ENCODE peak calls at places on chromosomes 7 and 10, in five cellular contexts. E, G, V, Q and H are unnamed samples. For H3K9me3, the result is how much of the 10 kb centered on the place peaks cover.

GRCh38 chr7:73976761-73977625 is 51.0 kb upstream of the ELN start:
- DNase-seq in E (no peak), G (no peak), V (peak), Q (peak), H (no peak)

GRCh38 chr10:31263903-31264302 is 55.1 kb upstream of the ZEB1 start:
- DNase-seq in E (no peak), G (no peak), V (no peak), Q (no peak), H (no peak)

GRCh38 chr7:53350241-53350640 is 314.8 kb downstream of the POM121L12 start:
- DNase-seq in E (peak), G (no peak), V (no peak), Q (peak), H (no peak)

GRCh38 chr10:93435061-93435491 is 47.1 kb downstream of the MYOF start:
- DNase-seq in E (no peak), G (no peak), V (peak), Q (no peak), H (no peak)

GRCh38 chr10:33498354-33498753 is 163.9 kb upstream of the NRP1 start:
- DNase-seq in E (no peak), G (no peak), V (no peak), Q (no peak), H (no peak)

GRCh38 chr7:43482679-43483252 is 100.1 kb upstream of the STK17A start:
- DNase-seq in E (no peak), G (no peak), V (no peak), Q (no peak), H (no peak)

GRCh38 chr7:55108818-55109217 is 90.0 kb downstream of the EGFR start:
- DNase-seq in E (no peak), G (no peak), V (no peak), Q (no peak), H (peak)

GRCh38 chr10:28211759-28212158 is 91.1 kb downstream of the MPP7 start:
- DNase-seq in E (no peak), G (no peak), V (no peak), Q (no peak), H (no peak)

GRCh38 chr10:24237801-24238390 is 29.0 kb downstream of the KIAA1217 start:
- DNase-seq in E (no peak), G (no peak), V (no peak), Q (no peak), H (peak)
- H3K27ac ChIP-seq in E (no peak), G (no peak), V (peak), Q (no peak), H (no peak)

GRCh38 chr10:90440870-90441269 is 417.0 kb downstream of the HTR7 start:
- DNase-seq in E (no peak), G (no peak), V (no peak), Q (no peak), H (no peak)

GRCh38 chr10:90447836-90448235 is 410.0 kb downstream of the HTR7 start:
- DNase-seq in E (no peak), G (no peak), V (no peak), Q (no peak), H (no peak)

GRCh38 chr10:90437452-90437851 is 420.4 kb downstream of the HTR7 start:
- DNase-seq in E (no peak), G (no peak), V (no peak), Q (no peak), H (no peak)

GRCh38 chr10:90443342-90443741 is 414.5 kb downstream of the HTR7 start:
- DNase-seq in E (no peak), G (no peak), V (no peak), Q (no peak), H (no peak)
- H3K9me3 ChIP-seq in E (under half), G (under half), V (under half), Q (under half), H (under half)

DNA sequence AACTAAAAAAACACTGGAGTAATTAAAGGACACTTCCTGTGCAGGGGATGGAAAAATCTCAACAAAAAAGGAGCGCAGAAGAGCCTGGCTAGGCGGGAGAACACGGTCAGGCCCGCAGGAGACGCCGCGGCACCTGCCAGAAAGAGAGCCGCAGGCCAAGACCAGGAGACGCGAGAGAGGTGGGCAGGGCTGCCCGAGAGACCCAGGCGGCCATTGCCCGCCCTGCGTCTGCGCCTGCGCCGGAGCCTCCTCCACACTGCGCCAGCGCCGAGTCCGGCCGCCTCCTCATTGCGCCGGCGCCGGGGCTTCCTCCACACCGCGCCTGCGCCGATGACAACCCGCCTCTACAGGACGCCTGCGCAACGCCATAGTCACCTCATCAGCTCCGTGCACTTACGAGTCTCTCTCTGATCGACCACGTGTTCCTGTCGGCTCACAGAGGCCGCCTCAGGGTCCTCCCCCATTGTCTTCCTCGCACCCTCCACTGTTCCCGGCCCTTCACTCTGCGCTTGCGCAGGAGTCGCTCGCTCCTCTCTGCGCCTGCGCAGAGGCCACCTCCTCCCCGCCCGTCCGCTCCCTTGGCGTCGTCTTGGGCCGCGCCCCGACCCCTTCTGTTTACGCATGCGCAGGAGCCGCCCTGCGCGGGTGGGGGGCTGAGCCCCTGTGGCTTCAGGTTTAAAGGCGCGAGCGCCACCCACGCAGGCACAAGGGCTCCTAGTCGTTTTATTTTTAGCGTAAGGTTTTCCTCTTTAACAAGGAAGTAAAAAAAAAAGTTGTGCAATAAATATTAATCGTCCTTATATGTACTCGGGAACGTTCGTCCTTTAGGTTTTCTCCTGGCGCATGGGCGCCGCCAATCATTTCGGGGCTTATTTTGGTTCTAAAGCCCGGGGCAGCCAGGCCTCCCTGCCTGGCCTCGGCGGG is 43.2 kb upstream of the FAM20C start:
- DNase-seq in E (peak), G (peak), V (peak), Q (peak), H (peak)
- TF ChIP-seq POLR2A in E (peak), G (peak), V (no peak), Q (peak), H (peak)

GRCh38 chr10:29479081-29479917 is 155.5 kb downstream of the SVIL start:
- DNase-seq in E (no peak), G (no peak), V (no peak), Q (no peak), H (no peak)
- H3K27ac ChIP-seq in E (peak), G (no peak), V (no peak), Q (no peak), H (no peak)

GRCh38 chr7:157532068-157532467 is 195.3 kb downstream of the DNAJB6 start:
- DNase-seq in E (no peak), G (no peak), V (no peak), Q (no peak), H (no peak)

GRCh38 chr7:157527686-157528085 is 190.9 kb downstream of the DNAJB6 start:
- DNase-seq in E (no peak), G (no peak), V (no peak), Q (no peak), H (peak)

GRCh38 chr7:157528785-157529341 is 192.1 kb downstream of the DNAJB6 start:
- DNase-seq in E (no peak), G (no peak), V (no peak), Q (no peak), H (peak)

GRCh38 chr7:157527235-157527634 is 190.4 kb downstream of the DNAJB6 start:
- DNase-seq in E (no peak), G (no peak), V (no peak), Q (no peak), H (no peak)

GRCh38 chr7:157529768-157530560 is 193.2 kb downstream of the DNAJB6 start:
- DNase-seq in E (no peak), G (no peak), V (peak), Q (no peak), H (no peak)
- H3K9me3 ChIP-seq in E (under half), G (under half), V (under half), Q (under half), H (under half)

DNA sequence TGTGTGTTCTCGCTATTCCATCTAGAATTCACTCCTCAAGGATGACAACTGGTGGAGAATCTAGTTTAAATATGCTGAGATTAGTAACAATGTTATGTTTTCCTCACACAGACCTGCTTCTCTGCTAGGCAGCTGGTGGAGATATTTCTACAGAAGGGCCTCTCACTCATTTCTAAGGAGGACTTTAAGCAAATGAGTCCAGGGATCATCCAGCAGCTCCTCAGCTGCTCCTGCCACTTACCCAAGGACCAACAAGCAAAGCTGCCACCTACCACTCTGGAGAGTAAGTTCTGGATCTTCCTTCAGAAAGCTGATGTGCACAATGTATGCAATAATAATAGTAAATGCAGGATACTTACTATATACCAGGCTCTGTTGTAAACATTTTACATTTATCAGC is 29.5 kb downstream of the SLC39A12 start:
- DNase-seq in E (no peak), G (no peak), V (no peak), Q (no peak), H (no peak)
- TF ChIP-seq POLR2A in E (no peak), G (no peak), V (no peak), Q (no peak), H (no peak)

GRCh38 chr7:100446040-100446439 is 9.7 kb upstream of the PPP1R35 start:
- DNase-seq in E (no peak), G (no peak), V (no peak), Q (no peak), H (no peak)
- H3K27ac ChIP-seq in E (peak), G (no peak), V (no peak), Q (peak), H (no peak)

DNA sequence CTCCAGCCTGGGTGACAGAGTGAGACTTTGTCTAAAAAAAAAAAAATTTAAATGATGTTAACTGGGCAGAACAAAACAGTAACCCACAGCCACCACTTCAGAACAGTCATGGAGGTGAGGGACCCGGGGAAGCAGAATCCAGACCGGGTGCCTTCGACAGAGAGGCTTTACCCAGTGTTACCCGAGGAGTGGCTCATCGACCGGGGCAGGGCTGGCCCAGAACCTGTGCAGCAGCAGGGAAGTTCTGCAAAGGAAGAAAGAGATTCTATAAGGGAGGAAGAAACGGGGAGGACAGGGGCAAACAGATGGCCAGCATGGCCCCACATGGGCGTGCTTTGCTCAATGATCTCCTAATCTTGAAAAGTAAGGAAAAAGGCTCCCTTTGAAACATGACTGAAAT is 26.0 kb upstream of the UBE3C start:
- DNase-seq in E (no peak), G (no peak), V (peak), Q (no peak), H (no peak)
- H3K9me3 ChIP-seq in E (under half), G (under half), V (under half), Q (under half), H (under half)

GRCh38 chr10:35369049-35369760 is 32.9 kb downstream of the CCNY start:
- DNase-seq in E (peak), G (no peak), V (no peak), Q (no peak), H (no peak)

GRCh38 chr10:35368485-35369048 is 32.3 kb downstream of the CCNY start:
- DNase-seq in E (no peak), G (no peak), V (no peak), Q (peak), H (no peak)

GRCh38 chr10:35375091-35375765 is 38.9 kb downstream of the CCNY start:
- DNase-seq in E (no peak), G (no peak), V (no peak), Q (no peak), H (no peak)

GRCh38 chr10:35371731-35372130 is 35.4 kb downstream of the CCNY start:
- DNase-seq in E (no peak), G (no peak), V (no peak), Q (no peak), H (no peak)

DNA sequence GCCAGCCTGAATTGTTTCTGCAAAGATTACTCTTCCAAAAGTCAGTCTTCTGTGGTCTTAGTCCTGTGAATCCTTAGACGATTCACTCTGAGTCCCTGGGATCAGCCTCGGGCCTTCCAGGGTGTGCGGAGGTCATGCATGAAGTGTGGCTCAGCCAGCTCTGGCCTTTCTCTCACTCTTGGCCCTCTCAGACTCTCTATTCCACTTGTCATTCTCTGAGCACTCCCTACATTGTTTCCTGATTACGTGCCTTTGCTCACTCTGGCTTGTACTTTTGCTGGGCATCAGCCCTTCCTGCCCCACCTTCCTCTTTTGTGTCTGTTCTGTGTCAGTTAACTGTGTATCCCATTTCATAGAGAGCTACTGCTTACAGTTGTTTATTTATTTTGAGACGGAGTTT is 36.0 kb downstream of the CCNY start:
- DNase-seq in E (peak), G (no peak), V (no peak), Q (no peak), H (no peak)
- TF ChIP-seq POLR2A in E (no peak), G (no peak), V (no peak), Q (no peak), H (no peak)